ENCODE peak calls at places on chromosomes 16 and 17, in seven cellular contexts. T is MM.1S, O is psoas muscle, H is cardiac muscle cell, I is brain microvascular endothelial cell, S is heart right ventricle, J is pancreas. Y is an unnamed sample.

GRCh38 chr17:38705803-38706624 is 941 bp downstream of the MLLT6 start:
- DNase-seq in T (peak), H (peak), O (peak), I (no peak), J (peak), S (peak), Y (no peak)

GRCh38 chr16:29665294-29666077 is 2.4 kb downstream of the SPN start:
- DNase-seq in J (no peak), T (no peak), O (no peak), S (no peak), I (no peak), H (no peak), Y (no peak)

GRCh38 chr17:21313320-21313719 is 28.8 kb downstream of the MAP2K3 start:
- DNase-seq in S (no peak), J (no peak), I (no peak), O (peak), H (no peak), T (no peak), Y (no peak)

GRCh38 chr16:89958068-89958467 is 9.5 kb downstream of the DEF8 start:
- DNase-seq in S (peak), O (no peak), T (no peak), I (peak), J (no peak), H (peak), Y (no peak)

GRCh38 chr17:76147211-76148014 is 6.4 kb upstream of the FOXJ1 start:
- DNase-seq in S (no peak), T (no peak), O (no peak), H (peak), J (no peak), I (no peak), Y (no peak)

GRCh38 chr17:28612936-28613872 is 781 bp downstream of the RSKR start:
- DNase-seq in J (no peak), T (peak), I (peak), O (no peak), S (peak), H (peak), Y (no peak)

GRCh38 chr17:16085066-16085699 is 85.6 kb downstream of the TTC19 start:
- DNase-seq in H (peak), T (no peak), S (no peak), I (no peak), O (no peak), J (no peak), Y (no peak)

GRCh38 chr17:44219636-44220210 is at the start of gene UBTF:
- DNase-seq in H (peak), O (peak), J (peak), S (peak), T (peak), I (peak), Y (peak)

GRCh38 chr16:9048302-9048700 is 43.1 kb upstream of the HAPSTR1 start:
- DNase-seq in J (no peak), S (no peak), O (no peak), H (peak), T (no peak), I (no peak), Y (no peak)

GRCh38 chr17:67376509-67376891 is 581 bp upstream of the PITPNC1 start:
- DNase-seq in T (peak), I (peak), O (no peak), H (peak), S (no peak), J (peak), Y (no peak)

GRCh38 chr17:36545093-36545464 is 360 bp downstream of the GGNBP2 start:
- DNase-seq in J (no peak), H (no peak), S (no peak), T (no peak), I (no peak), O (no peak), Y (no peak)

GRCh38 chr16:75555707-75556512 is at the start of gene TMEM231:
- DNase-seq in H (peak), O (peak), T (peak), J (peak), S (peak), I (peak), Y (peak)

GRCh38 chr17:65855675-65856074 is 294.2 kb upstream of the AXIN2 start:
- DNase-seq in I (no peak), H (no peak), T (no peak), O (no peak), J (no peak), S (no peak), Y (no peak)

GRCh38 chr16:50253511-50253903 is 12.8 kb upstream of the ADCY7 start:
- DNase-seq in H (no peak), S (no peak), O (no peak), J (peak), T (no peak), I (no peak), Y (no peak)

GRCh38 chr17:17366941-17367885 is 64.0 kb downstream of the NT5M start:
- DNase-seq in S (no peak), O (no peak), H (no peak), I (no peak), T (no peak), J (peak), Y (no peak)

GRCh38 chr17:81822312-81822637 is 10.8 kb downstream of the MCRIP1 start:
- DNase-seq in I (no peak), T (no peak), J (no peak), O (no peak), S (no peak), H (no peak), Y (no peak)
- H3K27ac ChIP-seq in I (no peak), T (no peak), J (peak), O (peak), S (peak), H (peak), Y (peak)

DNA sequence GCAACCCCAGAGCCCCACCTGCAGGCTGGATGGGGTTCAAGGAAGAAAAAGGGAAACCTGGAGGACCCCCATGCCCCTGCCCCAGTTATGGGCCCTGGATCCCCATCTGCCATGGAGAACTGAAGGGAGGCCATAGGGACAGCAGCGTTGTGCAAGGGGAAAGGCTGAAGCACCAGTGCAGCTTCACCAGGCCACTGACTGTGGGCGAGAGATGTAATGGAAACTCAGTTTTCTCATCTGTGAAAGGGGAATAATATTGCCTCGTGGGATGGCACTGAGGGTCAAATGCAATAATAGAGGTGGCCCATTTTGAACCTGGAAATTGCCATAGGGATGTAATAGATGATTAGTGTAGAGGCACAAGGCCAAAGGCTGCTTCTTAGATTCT is 9.9 kb upstream of the TSPOAP1 start:
- DNase-seq in O (no peak), H (peak), I (no peak), S (no peak), J (no peak), T (peak), Y (no peak)
- TF ChIP-seq CTCF in O (no peak), H (no peak), I (peak), S (no peak), J (no peak), T (peak), Y (no peak)

GRCh38 chr16:70686376-70687171 is 721 bp upstream of the MTSS2 start:
- DNase-seq in J (no peak), T (no peak), I (no peak), H (no peak), S (no peak), O (no peak), Y (no peak)

GRCh38 chr16:70687172-70687531 is 1.3 kb upstream of the MTSS2 start:
- DNase-seq in O (peak), H (no peak), T (no peak), S (no peak), I (no peak), J (no peak), Y (peak)

GRCh38 chr16:70684146-70685060 is 1.4 kb downstream of the MTSS2 start:
- DNase-seq in T (no peak), I (no peak), H (no peak), S (no peak), J (no peak), O (peak), Y (no peak)

GRCh38 chr16:70685938-70686375 is at the start of gene MTSS2:
- DNase-seq in T (peak), S (peak), I (peak), J (peak), H (peak), O (peak), Y (peak)

GRCh38 chr16:70685061-70685937 is 554 bp downstream of the MTSS2 start:
- DNase-seq in J (peak), S (no peak), O (peak), H (peak), I (no peak), T (no peak), Y (peak)
- H3K27ac ChIP-seq in J (peak), S (peak), O (peak), H (peak), I (no peak), T (no peak), Y (peak)

GRCh38 chr17:33562792-33563191 is 269.7 kb upstream of the ASIC2 start:
- DNase-seq in I (no peak), O (no peak), H (no peak), T (no peak), S (no peak), J (no peak), Y (no peak)
- TF ChIP-seq CTCF in I (no peak), O (no peak), H (no peak), T (no peak), S (no peak), J (no peak), Y (no peak)

GRCh38 chr16:15759070-15759469 is 97.8 kb downstream of the MYH11 start:
- DNase-seq in I (no peak), H (no peak), J (no peak), O (no peak), T (no peak), S (no peak), Y (no peak)
- H3K27ac ChIP-seq in I (no peak), H (no peak), J (no peak), O (no peak), T (no peak), S (no peak), Y (no peak)